ENCODE peak calls at places on chromosomes 11 and 22, in eight cellular contexts. Q, T, Y, C, X, F, B and M are unnamed samples. For H3K9me3, the result is how much of the 10 kb centered on the place peaks cover.

GRCh38 chr11:125903753-125904659 is at the start of gene DDX25:
- DNase-seq in Q (no peak), T (no peak), Y (no peak), C (peak), X (no peak), F (no peak), B (no peak), M (no peak)

GRCh38 chr22:33756508-33756949 is 163.7 kb downstream of the LARGE1 start:
- DNase-seq in Q (no peak), T (no peak), Y (no peak), C (peak), X (no peak), F (no peak), B (no peak), M (peak)

GRCh38 chr11:21654091-21654490 is 538.8 kb upstream of the ANO5 start:
- DNase-seq in Q (no peak), T (no peak), Y (no peak), C (peak), X (no peak), F (no peak), B (no peak), M (no peak)

GRCh38 chr22:39297490-39298193 is 21.8 kb downstream of the RPL3 start:
- DNase-seq in Q (no peak), T (no peak), Y (no peak), C (no peak), X (no peak), F (no peak), B (no peak), M (no peak)

GRCh38 chr11:43632171-43632570 is 48.4 kb upstream of the HSD17B12 start:
- DNase-seq in Q (no peak), T (no peak), Y (no peak), C (no peak), X (no peak), F (no peak), B (no peak), M (no peak)

GRCh38 chr11:90274362-90274761 is 51.5 kb upstream of the CHORDC1 start:
- DNase-seq in Q (no peak), T (no peak), Y (no peak), C (no peak), X (no peak), F (no peak), B (no peak), M (no peak)

GRCh38 chr22:44893731-44894080 is 116.1 kb downstream of the PHF21B start:
- DNase-seq in Q (no peak), T (no peak), Y (no peak), C (no peak), X (no peak), F (no peak), B (no peak), M (no peak)

GRCh38 chr11:20111871-20112270 is 48.4 kb downstream of the DBX1 start:
- DNase-seq in Q (no peak), T (no peak), Y (no peak), C (no peak), X (no peak), F (no peak), B (no peak), M (no peak)

GRCh38 chr11:122170815-122171475 is 54.9 kb upstream of the BLID start:
- DNase-seq in Q (no peak), T (no peak), Y (no peak), C (no peak), X (no peak), F (no peak), B (no peak), M (no peak)

GRCh38 chr11:61336171-61336935 is 3.3 kb downstream of the TKFC start:
- DNase-seq in Q (peak), T (peak), Y (peak), C (peak), X (peak), F (peak), B (peak), M (peak)

GRCh38 chr11:115287266-115287665 is 216.9 kb downstream of the CADM1 start:
- DNase-seq in Q (no peak), T (no peak), Y (no peak), C (no peak), X (no peak), F (no peak), B (no peak), M (no peak)

GRCh38 chr11:69245491-69246345 is 48.2 kb upstream of the MYEOV start:
- DNase-seq in Q (peak), T (peak), Y (no peak), C (no peak), X (no peak), F (no peak), B (peak), M (peak)

GRCh38 chr11:125091247-125091876 is 20.1 kb downstream of the TMEM218 start:
- DNase-seq in Q (no peak), T (peak), Y (no peak), C (peak), X (peak), F (no peak), B (peak), M (no peak)

GRCh38 chr11:129855086-129855485 is 39.4 kb downstream of the TMEM45B start:
- DNase-seq in Q (no peak), T (no peak), Y (no peak), C (no peak), X (no peak), F (no peak), B (no peak), M (no peak)

GRCh38 chr22:45575607-45576272 is 73.1 kb downstream of the FBLN1 start:
- DNase-seq in Q (no peak), T (no peak), Y (no peak), C (no peak), X (no peak), F (no peak), B (no peak), M (no peak)

GRCh38 chr22:42844756-42845155 is 12.3 kb downstream of the ARFGAP3 start:
- DNase-seq in Q (no peak), T (no peak), Y (no peak), C (no peak), X (no peak), F (no peak), B (peak), M (no peak)

GRCh38 chr22:42841444-42841843 is 15.6 kb downstream of the ARFGAP3 start:
- DNase-seq in Q (no peak), T (no peak), Y (no peak), C (no peak), X (no peak), F (no peak), B (no peak), M (no peak)

GRCh38 chr22:42847110-42847509 is 10.0 kb downstream of the ARFGAP3 start:
- DNase-seq in Q (no peak), T (no peak), Y (no peak), C (no peak), X (no peak), F (no peak), B (no peak), M (no peak)

GRCh38 chr22:42837556-42837955 is 19.5 kb downstream of the ARFGAP3 start:
- DNase-seq in Q (no peak), T (no peak), Y (no peak), C (no peak), X (no peak), F (no peak), B (no peak), M (no peak)

GRCh38 chr22:42842658-42843370 is 14.3 kb downstream of the ARFGAP3 start:
- DNase-seq in Q (no peak), T (no peak), Y (no peak), C (no peak), X (no peak), F (no peak), B (no peak), M (no peak)
- TF ChIP-seq CTCF in Q (no peak), T (no peak), Y (no peak), C (no peak), X (no peak), F (no peak), B (no peak), M (no peak)

DNA sequence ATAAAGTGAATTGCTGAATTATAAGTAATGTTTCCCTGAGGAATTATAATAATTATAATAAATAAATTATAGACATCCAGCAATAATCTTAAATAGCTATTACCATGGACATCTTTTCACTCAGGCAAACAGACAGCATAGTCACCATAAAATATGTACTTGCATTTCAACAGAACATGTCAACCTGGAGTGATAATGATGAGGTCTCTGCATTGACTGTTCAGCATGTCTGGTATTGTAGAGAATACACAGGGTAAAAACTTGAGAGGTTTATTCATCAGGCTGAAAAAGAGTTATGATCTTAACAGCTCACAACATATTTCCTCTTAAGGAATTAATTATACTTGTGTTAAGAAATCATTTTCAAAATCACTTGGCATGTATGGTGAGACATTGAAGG is 41.1 kb upstream of the TYR start:
- DNase-seq in Q (no peak), T (no peak), Y (no peak), C (no peak), X (no peak), F (no peak), B (no peak), M (no peak)
- H3K9me3 ChIP-seq in Q (under half), T (under half), Y (under half), C (under half), X (under half), F (under half), B (under half), M (under half)

GRCh38 chr11:66346476-66347424 is 679 bp downstream of the B4GAT1 start:
- DNase-seq in Q (no peak), T (no peak), Y (no peak), C (peak), X (no peak), F (no peak), B (peak), M (no peak)

GRCh38 chr11:66343176-66343575 is 1.7 kb downstream of the BRMS1 start:
- DNase-seq in Q (no peak), T (no peak), Y (no peak), C (no peak), X (no peak), F (no peak), B (no peak), M (no peak)

GRCh38 chr11:66345316-66345649 is 379 bp upstream of the BRMS1 start:
- DNase-seq in Q (no peak), T (no peak), Y (no peak), C (no peak), X (no peak), F (no peak), B (no peak), M (no peak)

GRCh38 chr11:66347425-66348276 is at the start of gene B4GAT1:
- DNase-seq in Q (peak), T (peak), Y (peak), C (peak), X (peak), F (peak), B (peak), M (peak)

DNA sequence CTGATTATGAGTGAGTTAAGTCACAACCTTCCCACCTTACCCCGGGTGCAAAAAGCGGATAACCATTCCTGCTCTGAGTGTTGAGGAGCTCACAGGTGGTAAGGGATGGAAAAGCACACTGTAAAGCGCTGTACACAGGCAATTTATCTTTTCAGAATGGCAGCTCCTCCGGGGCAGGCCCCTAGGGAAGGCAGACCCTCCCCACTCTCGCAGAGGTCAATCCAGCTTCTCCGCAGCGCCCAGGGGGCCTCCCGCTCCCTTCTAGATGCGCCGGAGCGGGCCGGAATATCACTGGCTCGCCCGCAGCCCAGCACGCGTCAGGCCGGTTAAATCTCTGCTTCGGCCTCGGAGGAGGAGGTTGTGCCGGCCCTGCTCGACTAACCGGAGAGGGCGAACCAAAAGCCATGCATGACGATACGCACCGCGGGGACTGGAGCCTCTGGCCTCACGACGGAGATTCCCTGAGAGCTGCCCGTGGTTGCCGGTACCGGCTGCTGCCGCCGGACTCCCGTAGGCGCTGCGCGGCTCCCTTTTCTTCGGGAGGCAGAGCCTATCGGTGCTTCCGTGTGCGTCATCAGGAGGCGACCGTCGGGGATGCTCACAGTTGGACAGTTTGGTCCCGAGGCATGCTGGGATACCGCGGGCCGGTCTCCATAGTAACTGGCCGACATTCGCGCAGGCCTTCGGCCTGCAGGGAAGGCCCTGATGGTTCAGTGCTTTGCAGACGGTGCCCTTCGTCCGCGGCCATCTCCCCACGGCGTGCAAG is at the start of gene BRMS1:
- DNase-seq in Q (peak), T (peak), Y (peak), C (peak), X (peak), F (peak), B (peak), M (peak)
- TF ChIP-seq CTCF in Q (peak), T (no peak), Y (no peak), C (peak), X (no peak), F (peak), B (no peak), M (no peak)

GRCh38 chr22:47434336-47435203 is 672.1 kb downstream of the TBC1D22A start:
- DNase-seq in Q (no peak), T (no peak), Y (no peak), C (no peak), X (no peak), F (no peak), B (no peak), M (no peak)
- H3K9me3 ChIP-seq in Q (under half), T (under half), Y (under half), C (under half), X (under half), F (under half), B (under half), M (under half)

DNA sequence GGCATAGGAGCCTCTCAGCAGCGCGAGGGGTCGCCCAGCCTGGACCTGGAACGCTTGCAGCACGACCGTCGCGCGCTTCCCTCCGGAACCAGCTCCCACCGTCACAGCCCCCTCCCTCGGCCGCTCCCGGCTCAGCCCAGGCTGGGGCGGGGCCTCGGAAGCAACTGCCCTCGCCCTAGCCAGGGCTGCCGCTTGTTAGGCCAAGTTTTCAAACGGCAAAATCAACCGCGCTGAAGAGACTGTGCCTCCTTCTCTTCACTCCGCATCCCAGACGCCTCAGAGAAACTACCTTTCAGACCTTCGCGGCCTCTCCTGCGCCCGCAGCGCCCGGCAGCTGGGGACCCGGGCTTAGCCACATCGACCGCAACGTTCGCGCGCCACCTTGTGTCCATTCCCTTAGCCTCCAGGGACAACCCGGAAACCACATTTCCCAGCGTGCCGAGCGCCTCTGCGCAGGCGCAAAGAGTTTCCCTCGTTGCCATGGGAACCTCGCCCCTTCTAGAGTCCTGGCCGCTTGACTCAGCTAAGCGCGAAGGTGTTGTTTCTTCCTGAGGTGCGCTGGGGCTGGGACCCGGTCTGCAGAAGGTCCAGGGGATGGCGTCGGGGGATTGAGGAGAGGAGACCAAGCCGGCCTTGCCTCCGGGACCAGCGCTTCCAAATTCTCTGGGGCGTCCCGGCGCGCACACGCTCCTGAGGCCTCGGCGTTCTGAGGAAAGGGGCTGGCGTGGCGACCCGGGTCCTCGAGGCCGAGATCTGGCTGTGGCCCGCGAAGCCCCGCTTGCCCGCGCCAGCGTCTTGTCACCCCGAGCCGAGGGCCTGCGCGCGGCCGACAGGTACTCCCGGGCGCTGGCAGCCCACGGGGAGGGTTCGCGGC is 14.3 kb downstream of the SSH3 start:
- DNase-seq in Q (peak), T (peak), Y (peak), C (peak), X (peak), F (peak), B (peak), M (peak)
- TF ChIP-seq CTCF in Q (peak), T (peak), Y (peak), C (peak), X (peak), F (peak), B (peak), M (peak)

GRCh38 chr11:3369366-3369765 is 9.6 kb downstream of the ZNF195 start:
- DNase-seq in Q (no peak), T (no peak), Y (no peak), C (no peak), X (no peak), F (no peak), B (no peak), M (no peak)
- H3K9me3 ChIP-seq in Q (under half), T (under half), Y (under half), C (under half), X (half or more), F (under half), B (under half), M (under half)

DNA sequence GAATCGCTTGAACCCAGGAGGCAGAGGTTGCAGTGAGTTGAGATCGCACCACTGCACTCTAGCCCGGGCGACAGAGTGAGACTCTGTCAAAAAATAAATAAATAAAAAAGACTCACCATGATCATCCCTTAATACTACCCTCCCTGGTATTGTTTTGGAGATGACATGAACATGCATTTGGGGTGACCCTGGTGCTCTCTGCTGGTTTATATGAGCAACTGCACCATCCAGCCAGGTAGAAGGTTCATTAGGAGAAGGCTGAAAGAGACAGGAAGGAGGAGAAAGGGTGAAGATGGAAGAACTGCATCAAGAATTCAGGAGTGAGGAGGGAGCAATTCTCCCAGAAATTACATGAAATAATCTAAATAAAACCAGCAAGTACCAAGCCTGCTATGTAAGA is 37.8 kb downstream of the SLC5A1 start:
- DNase-seq in Q (no peak), T (no peak), Y (no peak), C (peak), X (peak), F (no peak), B (peak), M (no peak)
- TF ChIP-seq CTCF in Q (peak), T (peak), Y (peak), C (peak), X (peak), F (peak), B (peak), M (peak)

GRCh38 chr11:120034881-120035620 is 102.9 kb downstream of the TRIM29 start:
- DNase-seq in Q (no peak), T (no peak), Y (no peak), C (no peak), X (no peak), F (no peak), B (no peak), M (no peak)
- H3K9me3 ChIP-seq in Q (under half), T (under half), Y (under half), C (under half), X (under half), F (under half), B (under half), M (under half)

GRCh38 chr11:2527621-2528291 is 82.9 kb downstream of the KCNQ1 start:
- DNase-seq in Q (peak), T (peak), Y (no peak), C (no peak), X (no peak), F (no peak), B (peak), M (peak)

GRCh38 chr11:2525166-2525861 is 80.5 kb downstream of the KCNQ1 start:
- DNase-seq in Q (peak), T (peak), Y (no peak), C (no peak), X (no peak), F (peak), B (peak), M (peak)

GRCh38 chr11:2525941-2526807 is 81.4 kb downstream of the KCNQ1 start:
- DNase-seq in Q (peak), T (peak), Y (no peak), C (no peak), X (no peak), F (no peak), B (peak), M (no peak)

GRCh38 chr11:2528301-2529050 is 83.7 kb downstream of the KCNQ1 start:
- DNase-seq in Q (no peak), T (no peak), Y (no peak), C (no peak), X (no peak), F (no peak), B (no peak), M (no peak)

GRCh38 chr11:2526808-2527381 is 82.1 kb downstream of the KCNQ1 start:
- DNase-seq in Q (peak), T (peak), Y (no peak), C (no peak), X (no peak), F (no peak), B (peak), M (peak)
- TF ChIP-seq CTCF in Q (peak), T (no peak), Y (no peak), C (peak), X (no peak), F (no peak), B (peak), M (no peak)